ENCODE peak calls at places on chromosomes 1 and 21, in eight cellular contexts. Z is CD8-positive, alpha-beta memory T cell; X is fibroblast of lung; C is right cardiac atrium; W is kidney epithelial cell; E is HL-60; J is transverse colon; H is cardiac muscle cell. T is an unnamed sample.

GRCh38 chr1:238606457-238606856 is 715.7 kb upstream of the ZP4 start:
- DNase-seq in Z (no peak), X (no peak), C (no peak), W (no peak), E (no peak), J (no peak), H (no peak), T (no peak)

GRCh38 chr1:231422798-231423309 is 767 bp upstream of the EGLN1 start:
- DNase-seq in Z (no peak), X (no peak), C (no peak), W (no peak), E (no peak), J (no peak), H (no peak), T (no peak)

GRCh38 chr1:151547119-151547899 is 7.2 kb downstream of the TUFT1 start:
- DNase-seq in Z (no peak), X (peak), C (peak), W (peak), E (no peak), J (peak), H (peak), T (peak)

GRCh38 chr1:99850458-99850974 is 355 bp downstream of the AGL start:
- DNase-seq in Z (no peak), X (no peak), C (no peak), W (no peak), E (no peak), J (no peak), H (peak), T (peak)

GRCh38 chr21:45280178-45280821 is 7.4 kb downstream of the POFUT2 start:
- DNase-seq in Z (no peak), X (no peak), C (no peak), W (no peak), E (no peak), J (no peak), H (no peak), T (no peak)

GRCh38 chr1:115135681-115136080 is 46.4 kb upstream of the TSPAN2 start:
- DNase-seq in Z (no peak), X (no peak), C (no peak), W (no peak), E (no peak), J (no peak), H (no peak), T (peak)

GRCh38 chr1:1124508-1124785 is 8.6 kb upstream of the C1orf159 start:
- DNase-seq in Z (no peak), X (no peak), C (peak), W (no peak), E (no peak), J (peak), H (no peak), T (no peak)

GRCh38 chr1:112704511-112704907 is 2.4 kb downstream of the RHOC start:
- DNase-seq in Z (no peak), X (no peak), C (no peak), W (no peak), E (no peak), J (no peak), H (no peak), T (no peak)

GRCh38 chr21:45876381-45877159 is 105.0 kb upstream of the COL6A1 start:
- DNase-seq in Z (peak), X (peak), C (no peak), W (no peak), E (no peak), J (no peak), H (no peak), T (no peak)

GRCh38 chr1:67052741-67053534 is 1.0 kb downstream of the SLC35D1 start:
- DNase-seq in Z (peak), X (peak), C (peak), W (no peak), E (no peak), J (peak), H (peak), T (peak)

GRCh38 chr1:227245613-227246320 is 72.5 kb downstream of the CDC42BPA start:
- DNase-seq in Z (no peak), X (no peak), C (peak), W (no peak), E (no peak), J (no peak), H (no peak), T (no peak)

GRCh38 chr1:30512253-30512921 is 211.0 kb downstream of the MATN1 start:
- DNase-seq in Z (no peak), X (no peak), C (peak), W (no peak), E (no peak), J (no peak), H (no peak), T (peak)

GRCh38 chr1:32816676-32817158 is 441 bp downstream of the YARS1 start:
- DNase-seq in Z (no peak), X (peak), C (no peak), W (no peak), E (peak), J (peak), H (peak), T (peak)

GRCh38 chr1:12626888-12627287 is 8.9 kb upstream of the DHRS3 start:
- DNase-seq in Z (no peak), X (no peak), C (no peak), W (no peak), E (no peak), J (no peak), H (no peak), T (no peak)

GRCh38 chr1:61098333-61098732 is 16.0 kb downstream of the NFIA start:
- DNase-seq in Z (no peak), X (no peak), C (no peak), W (no peak), E (no peak), J (no peak), H (no peak), T (no peak)

GRCh38 chr1:17228619-17229018 is 20.3 kb upstream of the PADI3 start:
- DNase-seq in Z (no peak), X (no peak), C (no peak), W (no peak), E (no peak), J (no peak), H (no peak), T (no peak)
- H3K4me3 ChIP-seq in Z (no peak), X (no peak), C (no peak), W (no peak), E (no peak), J (no peak), H (no peak), T (no peak)

GRCh38 chr1:212916395-212917133 is 33.8 kb upstream of the VASH2 start:
- DNase-seq in Z (no peak), X (peak), C (peak), W (no peak), E (no peak), J (peak), H (peak), T (peak)

GRCh38 chr1:212914789-212915188 is 35.6 kb upstream of the VASH2 start:
- DNase-seq in Z (no peak), X (no peak), C (no peak), W (no peak), E (no peak), J (no peak), H (no peak), T (no peak)

GRCh38 chr1:212917858-212918257 is 32.5 kb upstream of the VASH2 start:
- DNase-seq in Z (no peak), X (no peak), C (no peak), W (no peak), E (no peak), J (no peak), H (no peak), T (no peak)

GRCh38 chr1:212917134-212917485 is 33.2 kb upstream of the VASH2 start:
- DNase-seq in Z (no peak), X (no peak), C (no peak), W (no peak), E (no peak), J (no peak), H (no peak), T (no peak)

DNA sequence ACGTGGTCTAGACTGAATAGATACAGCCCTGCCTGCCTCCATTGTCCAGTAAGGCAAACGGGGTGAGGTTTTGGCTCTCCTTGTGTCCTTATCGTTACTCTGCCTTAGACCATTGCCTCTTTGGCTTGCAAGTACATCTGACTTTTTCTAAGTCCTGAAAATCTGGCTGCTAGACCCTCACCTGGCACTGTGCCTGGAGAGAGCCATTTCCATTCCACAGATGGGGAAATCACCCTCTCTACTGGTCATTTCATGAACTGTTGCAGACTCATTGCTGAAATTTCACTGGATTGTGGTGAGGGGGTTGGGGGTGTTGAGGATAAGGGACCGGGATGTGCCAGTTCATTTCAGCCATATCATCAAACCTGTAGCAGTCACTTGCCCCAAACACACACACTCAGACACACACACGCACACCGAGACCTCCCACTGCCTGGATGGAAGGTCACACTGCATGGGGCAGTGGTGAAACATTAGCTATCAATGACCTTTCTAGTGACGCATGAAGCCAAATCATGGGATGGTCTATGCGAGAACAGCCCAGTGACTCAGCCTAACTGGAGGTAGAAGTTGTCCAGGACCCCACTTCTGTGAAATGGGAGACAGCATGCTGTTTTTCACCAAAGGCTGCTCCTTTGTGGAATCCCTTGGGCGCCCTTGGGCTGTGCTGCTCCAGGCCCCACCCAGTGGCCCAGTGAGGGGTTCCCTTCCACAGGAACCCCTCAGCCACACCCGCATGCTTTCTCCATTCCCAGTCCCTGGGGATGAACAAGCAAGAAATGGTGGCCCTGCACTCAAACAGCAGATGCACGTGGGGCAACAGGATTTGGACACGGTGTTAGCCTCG is 34.9 kb upstream of the VASH2 start:
- DNase-seq in Z (no peak), X (peak), C (peak), W (peak), E (no peak), J (no peak), H (peak), T (no peak)
- H3K4me3 ChIP-seq in Z (no peak), X (no peak), C (no peak), W (no peak), E (no peak), J (no peak), H (no peak), T (no peak)

GRCh38 chr1:24379733-24380315 is 33.8 kb downstream of the STPG1 start:
- DNase-seq in Z (no peak), X (peak), C (no peak), W (no peak), E (no peak), J (no peak), H (peak), T (peak)
- H3K4me3 ChIP-seq in Z (no peak), X (no peak), C (no peak), W (no peak), E (no peak), J (no peak), H (no peak), T (no peak)

GRCh38 chr1:26999440-26999987 is 6.0 kb downstream of the TRNP1 start:
- DNase-seq in Z (no peak), X (peak), C (peak), W (no peak), E (no peak), J (peak), H (peak), T (peak)
- H3K4me3 ChIP-seq in Z (no peak), X (no peak), C (no peak), W (no peak), E (no peak), J (no peak), H (no peak), T (no peak)

DNA sequence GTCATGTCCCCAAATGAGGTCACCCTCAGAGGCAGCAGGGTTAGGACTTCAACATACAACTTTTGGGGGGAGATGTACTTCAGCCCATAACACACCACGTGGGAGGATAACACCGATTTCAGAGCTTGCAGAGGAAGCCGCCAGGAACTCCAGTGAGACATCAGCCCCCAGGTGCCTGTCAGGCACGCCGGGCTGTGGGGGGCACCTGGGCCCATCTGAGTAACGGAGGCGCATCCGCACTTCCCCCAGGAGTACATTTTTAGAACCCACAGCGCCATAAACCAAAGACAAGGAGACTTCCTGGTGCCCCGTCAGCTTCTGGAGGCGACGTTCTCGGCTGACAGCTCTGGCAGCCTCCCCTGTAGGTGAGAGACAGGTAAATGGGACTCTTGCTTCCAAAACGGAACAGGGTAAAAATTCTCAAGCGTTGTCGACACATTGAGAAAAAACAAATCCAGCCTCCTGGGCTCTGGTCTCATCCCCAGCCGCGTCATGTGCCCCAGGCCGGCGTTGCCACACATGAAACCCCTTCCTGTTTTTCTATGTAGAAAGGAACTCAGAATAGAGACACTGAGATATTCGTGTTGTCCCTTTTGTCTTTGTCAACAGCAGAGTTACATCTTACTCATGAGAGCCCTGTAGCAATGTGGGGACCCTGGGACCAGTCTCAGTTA is 93.3 kb downstream of the PDE9A start:
- DNase-seq in Z (peak), X (no peak), C (peak), W (no peak), E (peak), J (peak), H (no peak), T (no peak)
- H3K4me3 ChIP-seq in Z (peak), X (no peak), C (no peak), W (no peak), E (no peak), J (no peak), H (no peak), T (no peak)

GRCh38 chr1:59150537-59151386 is 146.1 kb upstream of the FGGY start:
- DNase-seq in Z (no peak), X (peak), C (peak), W (peak), E (no peak), J (peak), H (peak), T (peak)
- H3K4me3 ChIP-seq in Z (no peak), X (no peak), C (peak), W (no peak), E (no peak), J (no peak), H (no peak), T (no peak)

DNA sequence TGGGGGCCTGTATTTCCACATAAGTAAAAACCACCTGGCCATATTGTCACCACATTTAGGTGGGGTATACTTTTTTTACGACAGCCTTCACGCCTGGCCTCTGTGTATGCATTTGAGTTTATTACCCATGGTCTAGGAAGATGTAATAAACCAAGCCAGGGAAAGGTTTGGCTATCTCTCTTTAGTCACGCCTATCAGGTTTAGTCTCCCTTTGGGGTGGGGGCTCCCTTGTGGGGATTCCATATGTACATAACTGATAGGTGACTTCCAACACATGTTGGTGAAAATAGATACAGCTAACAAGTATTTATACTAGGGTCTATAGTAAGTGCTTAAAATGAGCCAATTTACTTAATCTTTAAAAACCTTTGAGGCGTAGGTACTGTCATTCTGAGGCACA is 4.2 kb downstream of the YBX1 start:
- DNase-seq in Z (no peak), X (no peak), C (no peak), W (no peak), E (no peak), J (no peak), H (no peak), T (no peak)
- H3K4me3 ChIP-seq in Z (no peak), X (no peak), C (no peak), W (no peak), E (peak), J (no peak), H (peak), T (no peak)